ENCODE peak calls at places on chromosomes 11 and 22, in four cellular contexts. D is upper lobe of right lung, P is A673, N is psoas muscle. S is an unnamed sample.

GRCh38 chr22:42321908-42322561 is 51.6 kb upstream of the TCF20 start:
- DNase-seq in D (no peak), P (peak), N (no peak), S (no peak)

GRCh38 chr11:111808063-111808588 is 41.9 kb upstream of the PPP2R1B start:
- DNase-seq in D (no peak), P (no peak), N (no peak), S (no peak)

GRCh38 chr11:2090172-2091111 is 48.7 kb downstream of the IGF2 start:
- DNase-seq in D (peak), P (no peak), N (no peak), S (peak)

GRCh38 chr11:119376197-119376847 is 5.2 kb downstream of the USP2 start:
- DNase-seq in D (peak), P (no peak), N (peak), S (peak)

GRCh38 chr22:39087881-39088687 is 9.0 kb upstream of the APOBEC3H start:
- DNase-seq in D (no peak), P (no peak), N (no peak), S (no peak)

GRCh38 chr11:33775832-33776231 is 1.5 kb upstream of the FBXO3 start:
- DNase-seq in D (no peak), P (no peak), N (no peak), S (no peak)

GRCh38 chr11:130118636-130119387 is 40.8 kb upstream of the ST14 start:
- DNase-seq in D (no peak), P (no peak), N (no peak), S (no peak)

GRCh38 chr11:28835790-28836189 is 727.6 kb downstream of the METTL15 start:
- DNase-seq in D (no peak), P (peak), N (no peak), S (no peak)

GRCh38 chr11:78295991-78296930 is 107.5 kb downstream of the USP35 start:
- DNase-seq in D (no peak), P (peak), N (no peak), S (no peak)

GRCh38 chr22:29312218-29313125 is 3.0 kb downstream of the RASL10A start:
- DNase-seq in D (peak), P (no peak), N (no peak), S (peak)

GRCh38 chr11:100830295-100830694 is 143.2 kb downstream of the ARHGAP42 start:
- DNase-seq in D (no peak), P (no peak), N (peak), S (no peak)

GRCh38 chr11:65558785-65559509 is 788 bp upstream of the LTBP3 start:
- DNase-seq in D (no peak), P (peak), N (peak), S (peak)

GRCh38 chr11:19237381-19237780 is 3.4 kb downstream of the E2F8 start:
- DNase-seq in D (no peak), P (no peak), N (no peak), S (no peak)

GRCh38 chr11:17976651-17977050 is 36.2 kb downstream of the SERGEF start:
- DNase-seq in D (no peak), P (no peak), N (no peak), S (no peak)

GRCh38 chr11:106697058-106697457 is 321.2 kb downstream of the GUCY1A2 start:
- DNase-seq in D (no peak), P (no peak), N (no peak), S (no peak)

GRCh38 chr11:11764428-11764803 is 77.4 kb upstream of the USP47 start:
- DNase-seq in D (no peak), P (no peak), N (no peak), S (no peak)

GRCh38 chr11:130719516-130719915 is 196.8 kb downstream of the SNX19 start:
- DNase-seq in D (no peak), P (no peak), N (no peak), S (no peak)

GRCh38 chr11:131739243-131739882 is 368.9 kb downstream of the NTM start:
- DNase-seq in D (no peak), P (no peak), N (no peak), S (no peak)

GRCh38 chr11:64763804-64764611 is 4.2 kb upstream of the PYGM start:
- DNase-seq in D (peak), P (no peak), N (no peak), S (peak)

GRCh38 chr11:40290031-40290650 is 1169.3 kb downstream of the LRRC4C start:
- DNase-seq in D (no peak), P (peak), N (no peak), S (no peak)

GRCh38 chr11:126155402-126156187 is 55.9 kb downstream of the RPUSD4 start:
- DNase-seq in D (no peak), P (no peak), N (no peak), S (peak)

GRCh38 chr11:69996451-69996850 is 81.7 kb upstream of the ANO1 start:
- DNase-seq in D (no peak), P (no peak), N (no peak), S (no peak)

GRCh38 chr22:40383905-40384304 is 13.5 kb downstream of the SGSM3 start:
- DNase-seq in D (no peak), P (no peak), N (no peak), S (no peak)

GRCh38 chr11:96361778-96362177 is 18.8 kb upstream of the MAML2 start:
- DNase-seq in D (no peak), P (no peak), N (no peak), S (no peak)

GRCh38 chr22:28541137-28541536 is 138.5 kb downstream of the TTC28 start:
- DNase-seq in D (no peak), P (no peak), N (no peak), S (no peak)

GRCh38 chr11:47143322-47143721 is 33.4 kb downstream of the ARFGAP2 start:
- DNase-seq in D (no peak), P (no peak), N (no peak), S (no peak)

GRCh38 chr11:122668562-122669090 is 13.1 kb downstream of the UBASH3B start:
- DNase-seq in D (no peak), P (peak), N (no peak), S (no peak)

GRCh38 chr11:68330700-68331337 is 18.4 kb downstream of the LRP5 start:
- DNase-seq in D (no peak), P (no peak), N (no peak), S (no peak)

GRCh38 chr11:76232026-76232665 is 25.8 kb upstream of the WNT11 start:
- DNase-seq in D (no peak), P (no peak), N (no peak), S (no peak)

DNA sequence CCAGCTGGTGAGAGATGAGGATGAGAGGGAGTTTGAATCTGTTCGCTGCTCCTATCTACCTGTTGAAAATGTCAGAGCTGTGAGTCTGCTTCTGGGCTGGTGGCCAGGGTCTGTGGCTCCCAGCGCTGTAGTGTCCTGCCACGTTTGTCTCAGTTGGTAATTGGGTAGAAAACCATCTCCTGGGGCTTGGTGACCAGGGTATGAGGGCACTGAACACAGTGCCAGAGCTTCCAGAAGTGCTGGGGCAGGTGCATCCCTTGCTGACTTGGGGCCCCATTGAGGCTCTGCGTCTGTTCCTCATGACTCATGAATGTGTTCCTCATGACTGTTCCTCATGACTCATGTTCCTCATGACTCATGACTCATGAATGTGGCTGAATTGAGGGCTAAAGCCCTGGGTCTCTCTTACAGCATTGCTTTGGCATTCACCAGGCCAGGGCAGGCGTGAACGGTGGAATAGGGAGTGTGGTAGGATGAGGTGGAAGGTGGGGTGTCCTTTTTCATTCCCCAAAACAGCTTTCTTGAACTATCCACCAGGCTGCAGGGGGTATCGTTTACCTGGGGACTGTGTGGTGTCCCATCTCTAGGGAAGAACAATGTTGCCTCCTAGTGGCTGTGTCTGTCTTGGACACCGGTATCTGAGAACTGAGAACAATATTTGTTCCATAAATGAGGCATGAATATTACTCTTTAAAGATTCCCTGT is 139.5 kb downstream of the COMMD9 start:
- DNase-seq in D (no peak), P (peak), N (peak), S (no peak)
- TF ChIP-seq CTCF in D (peak), P (peak), N (peak), S (peak)

DNA sequence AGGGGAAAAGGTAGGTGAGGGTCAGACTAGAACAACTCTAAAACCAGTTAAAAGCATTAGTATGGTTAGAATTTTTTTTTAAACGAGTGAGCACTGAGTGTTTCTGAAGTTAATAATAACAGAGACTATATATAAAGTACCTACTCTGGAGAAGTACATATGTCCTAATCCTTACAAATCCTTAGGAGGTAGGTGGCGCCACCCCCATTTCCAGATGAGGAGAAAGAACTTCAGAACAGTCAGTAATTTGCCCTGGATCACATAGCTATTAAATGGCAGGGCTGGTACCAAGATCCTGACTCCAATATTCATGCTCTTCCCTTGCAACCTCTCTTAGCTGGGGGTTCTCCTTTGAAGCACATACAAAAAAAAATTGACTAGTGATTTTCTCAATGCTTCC is 80.5 kb downstream of the CLPB start:
- DNase-seq in D (no peak), P (peak), N (no peak), S (no peak)
- TF ChIP-seq CTCF in D (no peak), P (peak), N (peak), S (peak)

GRCh38 chr11:113540416-113541330 is 65.5 kb upstream of the DRD2 start:
- DNase-seq in D (no peak), P (no peak), N (no peak), S (no peak)
- TF ChIP-seq CTCF in D (no peak), P (no peak), N (no peak), S (no peak)

GRCh38 chr22:23403152-23403719 is 176.9 kb downstream of the IGLL1 start:
- DNase-seq in D (no peak), P (no peak), N (no peak), S (peak)

GRCh38 chr22:23401910-23402274 is 178.2 kb downstream of the IGLL1 start:
- DNase-seq in D (peak), P (no peak), N (no peak), S (peak)

GRCh38 chr22:23403720-23404688 is 176.1 kb downstream of the IGLL1 start:
- DNase-seq in D (no peak), P (no peak), N (no peak), S (peak)

GRCh38 chr22:23401111-23401909 is 178.8 kb downstream of the IGLL1 start:
- DNase-seq in D (peak), P (no peak), N (no peak), S (peak)

GRCh38 chr22:23402275-23403151 is 177.6 kb downstream of the IGLL1 start:
- DNase-seq in D (peak), P (peak), N (peak), S (peak)
- TF ChIP-seq CTCF in D (peak), P (peak), N (peak), S (peak)